ENCODE peak calls at places on chromosome 14, in four cellular contexts. P is neuronal stem cell, U is foreskin fibroblast, V is HFFc6. D is an unnamed sample.

GRCh38 chr14:25049559-25050493 is at the start of gene STXBP6:
- DNase-seq in P (peak), U (peak), V (peak), D (peak)

GRCh38 chr14:71361335-71361734 is 454.1 kb downstream of the PCNX1 start:
- DNase-seq in P (no peak), U (no peak), V (peak), D (no peak)

GRCh38 chr14:85531594-85532391 is 1.8 kb downstream of the FLRT2 start:
- DNase-seq in P (peak), U (peak), V (peak), D (peak)

GRCh38 chr14:35963209-35963608 is 137.1 kb downstream of the BRMS1L start:
- DNase-seq in P (no peak), U (no peak), V (no peak), D (peak)

GRCh38 chr14:95511687-95512086 is 4.8 kb downstream of the SYNE3 start:
- DNase-seq in P (no peak), U (no peak), V (no peak), D (no peak)

GRCh38 chr14:24422261-24422660 is 7.2 kb downstream of the CBLN3 start:
- DNase-seq in P (no peak), U (no peak), V (no peak), D (no peak)

GRCh38 chr14:60838601-60839000 is 104.0 kb downstream of the MNAT1 start:
- DNase-seq in P (no peak), U (no peak), V (no peak), D (no peak)

GRCh38 chr14:103434868-103435442 is 49.7 kb downstream of the MARK3 start:
- DNase-seq in P (no peak), U (no peak), V (no peak), D (no peak)

GRCh38 chr14:77181124-77181602 is 435 bp upstream of the TMEM63C start:
- DNase-seq in P (no peak), U (no peak), V (no peak), D (no peak)

GRCh38 chr14:32197919-32198318 is 3.9 kb upstream of the RNU6-7 start:
- DNase-seq in P (no peak), U (no peak), V (no peak), D (no peak)

GRCh38 chr14:42110167-42110566 is 503.5 kb downstream of the LRFN5 start:
- DNase-seq in P (no peak), U (peak), V (no peak), D (peak)

GRCh38 chr14:39372656-39373055 is 59.6 kb downstream of the FBXO33 start:
- DNase-seq in P (no peak), U (peak), V (peak), D (no peak)

D was measured in H4.